ENCODE peak calls at places on chromosomes 13 and 19, in nine cellular contexts. R is heart right ventricle; W is breast epithelium; M is CD8-positive, alpha-beta T cell; D is psoas muscle; L is prostate gland; B is fibroblast of lung; N is endodermal cell; V is cardiac muscle cell. Z is an unnamed sample.
A peak's percentile ranks its signal among the peaks of the same experiment; 100 is the strongest.

GRCh38 chr13:20161275-20161950 is 561 bp upstream of the GJA3 start:
- DNase-seq in R (no peak), W (no peak), M (peak; percentile 24), D (no peak), L (no peak), B (no peak), N (peak; percentile 65), V (peak; percentile 82), Z (peak; percentile 39)

GRCh38 chr13:78998736-78999135 is 339.8 kb upstream of the OBI1 start:
- DNase-seq in R (no peak), W (no peak), M (no peak), D (no peak), L (no peak), B (no peak), N (no peak), V (no peak), Z (no peak)

GRCh38 chr13:73677041-73677589 is 457.1 kb downstream of the KLF12 start:
- DNase-seq in R (no peak), W (no peak), M (no peak), D (no peak), L (peak; percentile 49), B (peak; percentile 78), N (no peak), V (no peak), Z (no peak)

GRCh38 chr19:18468930-18469244 is 31.0 kb upstream of the ISYNA1 start:
- DNase-seq in R (no peak), W (no peak), M (no peak), D (no peak), L (no peak), B (no peak), N (no peak), V (no peak), Z (no peak)

GRCh38 chr13:20371825-20372224 is 139.7 kb upstream of the GJB6 start:
- DNase-seq in R (no peak), W (no peak), M (no peak), D (no peak), L (no peak), B (no peak), N (peak; percentile 24), V (no peak), Z (no peak)

GRCh38 chr13:73133536-73133935 is 74.7 kb downstream of the KLF5 start:
- DNase-seq in R (no peak), W (no peak), M (no peak), D (no peak), L (peak; percentile 42), B (peak; percentile 43), N (no peak), V (no peak), Z (no peak)

GRCh38 chr19:48489608-48490216 is 20.5 kb downstream of the CYTH2 start:
- DNase-seq in R (peak; percentile 71), W (peak; percentile 72), M (peak; percentile 65), D (peak; percentile 88), L (peak; percentile 61), B (no peak), N (peak; percentile 97), V (peak; percentile 83), Z (peak; percentile 79)

GRCh38 chr19:5358173-5358800 is 17.7 kb upstream of the PTPRS start:
- DNase-seq in R (no peak), W (no peak), M (no peak), D (no peak), L (no peak), B (peak; percentile 34), N (peak; percentile 62), V (peak; percentile 22), Z (no peak)

GRCh38 chr13:106533940-106534843 is 1.3 kb downstream of the EFNB2 start:
- DNase-seq in R (peak; percentile 21), W (no peak), M (no peak), D (peak; percentile 61), L (peak; percentile 50), B (peak; percentile 79), N (peak; percentile 79), V (peak; percentile 64), Z (peak; percentile 61)

GRCh38 chr13:49629196-49629938 is 1.1 kb downstream of the ARL11 start:
- DNase-seq in R (no peak), W (no peak), M (no peak), D (no peak), L (no peak), B (no peak), N (no peak), V (no peak), Z (no peak)

GRCh38 chr13:49630580-49630979 is 2.3 kb downstream of the ARL11 start:
- DNase-seq in R (no peak), W (no peak), M (no peak), D (no peak), L (no peak), B (no peak), N (no peak), V (no peak), Z (no peak)

GRCh38 chr13:49632156-49632555 is 3.8 kb downstream of the ARL11 start:
- DNase-seq in R (no peak), W (no peak), M (no peak), D (no peak), L (no peak), B (no peak), N (no peak), V (no peak), Z (no peak)

GRCh38 chr13:49627831-49628652 is at the start of gene ARL11:
- DNase-seq in R (peak; percentile 43), W (peak; percentile 70), M (peak; percentile 13), D (peak; percentile 75), L (no peak), B (no peak), N (peak; percentile 93), V (no peak), Z (peak; percentile 44)

DNA sequence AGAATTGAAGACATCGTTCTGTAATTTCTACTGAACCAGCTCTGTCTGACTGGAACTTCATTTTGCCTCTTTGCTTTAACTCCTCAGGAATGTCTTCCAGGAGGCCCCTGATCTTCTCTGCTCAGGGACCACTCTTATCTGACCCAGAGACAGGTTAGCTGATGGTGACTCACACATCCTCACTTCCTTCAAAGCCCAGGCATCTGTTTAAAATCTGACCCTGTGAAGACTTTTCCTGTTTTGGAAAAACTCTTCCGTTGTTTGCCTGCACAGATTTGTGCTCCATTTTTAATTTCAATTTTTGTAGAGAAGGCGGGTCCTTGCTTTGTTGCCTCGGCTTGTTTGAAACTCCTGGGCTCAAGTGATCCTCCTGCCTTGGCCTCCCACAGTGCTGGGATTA is 1.6 kb downstream of the ARL11 start:
- DNase-seq in R (no peak), W (no peak), M (no peak), D (no peak), L (no peak), B (peak; percentile 22), N (no peak), V (no peak), Z (no peak)
- H3K4me3 ChIP-seq in R (no peak overlapping the region), W (no peak overlapping the region), M (no peak overlapping the region), D (no peak overlapping the region), L (no peak overlapping the region), B (no peak overlapping the region), N (no peak overlapping the region), V (no peak overlapping the region), Z (no peak overlapping the region)

GRCh38 chr13:32535140-32535539 is 3.5 kb downstream of the N4BP2L2 start:
- DNase-seq in R (no peak), W (no peak), M (no peak), D (no peak), L (no peak), B (no peak), N (no peak), V (no peak), Z (no peak)
- H3K4me1 ChIP-seq in R (peaks cover 8% of the 10 kb centered on the region), W (no peaks in the 10 kb centered on the region), M (peaks cover 69% of the 10 kb centered on the region), D (peaks cover 59% of the 10 kb centered on the region), L (no peaks in the 10 kb centered on the region), B (peaks cover 4% of the 10 kb centered on the region), N (no peaks in the 10 kb centered on the region), V (peaks cover 25% of the 10 kb centered on the region), Z (peaks cover 51% of the 10 kb centered on the region)

GRCh38 chr19:41327076-41327475 is 17.1 kb downstream of the CCDC97 start:
- DNase-seq in R (no peak), W (no peak), M (no peak), D (no peak), L (no peak), B (peak; percentile 22), N (peak; percentile 54), V (no peak), Z (no peak)

GRCh38 chr19:41324231-41324702 is 14.3 kb downstream of the CCDC97 start:
- DNase-seq in R (no peak), W (no peak), M (no peak), D (peak; percentile 41), L (no peak), B (no peak), N (peak; percentile 78), V (no peak), Z (no peak)

GRCh38 chr19:41325947-41326706 is 16.2 kb downstream of the CCDC97 start:
- DNase-seq in R (peak; percentile 43), W (no peak), M (no peak), D (no peak), L (no peak), B (peak; percentile 82), N (peak; percentile 84), V (peak; percentile 34), Z (no peak)

GRCh38 chr19:41324921-41325639 is 15.1 kb downstream of the CCDC97 start:
- DNase-seq in R (peak; percentile 89), W (no peak), M (no peak), D (peak; percentile 84), L (peak; percentile 37), B (peak; percentile 82), N (peak; percentile 99), V (peak; percentile 65), Z (peak; percentile 68)

GRCh38 chr19:41325640-41325946 is 15.6 kb downstream of the CCDC97 start:
- DNase-seq in R (no peak), W (no peak), M (no peak), D (no peak), L (no peak), B (no peak), N (no peak), V (no peak), Z (no peak)
- H3K4me3 ChIP-seq in R (peak overlapping the region; percentile 33), W (peak overlapping the region; percentile 44), M (no peak overlapping the region), D (peak overlapping the region; percentile 53), L (peak overlapping the region; percentile 8), B (no peak overlapping the region), N (peak overlapping the region; percentile 69), V (no peak overlapping the region), Z (no peak overlapping the region)

GRCh38 chr13:27295096-27295495 is 24.5 kb downstream of the RASL11A start:
- DNase-seq in R (no peak), W (no peak), M (no peak), D (no peak), L (no peak), B (no peak), N (no peak), V (no peak), Z (no peak)
- H3K4me1 ChIP-seq in R (no peaks in the 10 kb centered on the region), W (no peaks in the 10 kb centered on the region), M (peaks cover 34% of the 10 kb centered on the region), D (no peaks in the 10 kb centered on the region), L (no peaks in the 10 kb centered on the region), B (no peaks in the 10 kb centered on the region), N (no peaks in the 10 kb centered on the region), V (no peaks in the 10 kb centered on the region), Z (no peaks in the 10 kb centered on the region)

GRCh38 chr19:51258761-51259160 is 7.9 kb downstream of the SIGLECL1 start:
- DNase-seq in R (no peak), W (no peak), M (no peak), D (no peak), L (no peak), B (no peak), N (peak; percentile 7), V (no peak), Z (no peak)
- H3K4me3 ChIP-seq in R (no peak overlapping the region), W (no peak overlapping the region), M (no peak overlapping the region), D (no peak overlapping the region), L (no peak overlapping the region), B (no peak overlapping the region), N (peak overlapping the region; percentile 38), V (no peak overlapping the region), Z (no peak overlapping the region)

GRCh38 chr13:114152831-114153371 is 20.5 kb upstream of the RASA3 start:
- DNase-seq in R (no peak), W (no peak), M (no peak), D (no peak), L (no peak), B (peak; percentile 27), N (peak; percentile 40), V (no peak), Z (no peak)
- H3K4me1 ChIP-seq in R (no peaks in the 10 kb centered on the region), W (peaks cover 6% of the 10 kb centered on the region), M (peaks cover 80% of the 10 kb centered on the region), D (peaks cover 4% of the 10 kb centered on the region), L (no peaks in the 10 kb centered on the region), B (no peaks in the 10 kb centered on the region), N (no peaks in the 10 kb centered on the region), V (no peaks in the 10 kb centered on the region), Z (no peaks in the 10 kb centered on the region)

Z was measured in thyroid gland.